ENCODE peak calls at places on chromosomes 4 and X, in four cellular contexts. W is heart right ventricle; I is Peyer's patch; X is CD8-positive, alpha-beta T cell. B is an unnamed sample. For H3K4me1, the result is how much of the 10 kb centered on the place peaks cover.

GRCh38 chr4:102625232-102625930 is 124.2 kb downstream of the NFKB1 start:
- DNase-seq in X (peak), W (no peak), I (peak), B (peak)

GRCh38 chrX:55919367-55920221 is 202.0 kb downstream of the RRAGB start:
- DNase-seq in I (peak), X (no peak), W (no peak), B (no peak)

GRCh38 chr4:102430511-102430910 is 70.6 kb upstream of the NFKB1 start:
- DNase-seq in I (no peak), X (no peak), W (no peak), B (no peak)

GRCh38 chrX:130726661-130727060 is 176.3 kb downstream of the ENOX2 start:
- DNase-seq in X (no peak), I (no peak), W (no peak), B (peak)

GRCh38 chrX:130741584-130741983 is 161.4 kb downstream of the ENOX2 start:
- DNase-seq in X (no peak), W (no peak), I (no peak), B (no peak)

GRCh38 chr4:26746742-26747351 is 113.8 kb upstream of the STIM2 start:
- DNase-seq in X (no peak), W (no peak), I (no peak), B (no peak)

GRCh38 chr4:153465583-153465921 is 608 bp upstream of the TMEM131L start:
- DNase-seq in I (peak), X (no peak), W (peak), B (peak)

GRCh38 chrX:87049567-87049966 is 468.0 kb upstream of the KLHL4 start:
- DNase-seq in I (no peak), X (no peak), W (no peak), B (no peak)

GRCh38 chrX:19886888-19887531 is 390 bp downstream of the SH3KBP1 start:
- DNase-seq in I (no peak), X (no peak), W (peak), B (peak)

GRCh38 chr4:117996891-117997290 is 37.4 kb upstream of the NDST3 start:
- DNase-seq in X (no peak), I (no peak), W (no peak), B (no peak)

GRCh38 chrX:103367502-103367901 is 8.8 kb upstream of the BEX3 start:
- DNase-seq in X (no peak), I (no peak), W (no peak), B (no peak)

GRCh38 chr4:156971168-156971601 is 414 bp downstream of the PDGFC start:
- DNase-seq in I (no peak), W (no peak), X (no peak), B (peak)

GRCh38 chr4:6269400-6269650 is 325 bp upstream of the WFS1 start:
- DNase-seq in X (no peak), I (no peak), W (no peak), B (no peak)
- H3K4me1 ChIP-seq in X (under half), I (under half), W (under half), B (under half)

DNA sequence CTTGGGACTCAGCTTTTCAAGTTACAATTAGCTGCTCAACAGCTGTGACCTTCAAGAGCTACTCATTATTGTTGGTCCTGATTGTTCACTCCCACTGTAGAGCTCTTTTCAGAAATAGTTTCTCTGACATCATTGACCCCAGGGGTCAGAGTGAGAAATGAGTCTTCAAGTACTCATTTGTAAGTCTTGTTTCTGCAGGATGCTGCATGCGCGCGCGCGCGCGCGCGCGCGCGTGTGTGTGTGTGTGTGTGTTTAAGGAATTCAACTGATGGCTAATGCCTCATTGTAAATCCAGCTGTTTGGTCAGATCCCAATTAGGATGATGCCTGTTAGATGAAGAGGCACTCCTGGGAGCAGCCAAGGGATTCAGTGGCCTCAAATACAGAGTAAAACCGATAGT is 332.2 kb downstream of the ADGRL3 start:
- DNase-seq in I (no peak), X (no peak), W (no peak), B (peak)
- H3K27ac ChIP-seq in I (no peak), X (no peak), W (no peak), B (no peak)

GRCh38 chr4:39353478-39354177 is 12.5 kb downstream of the RFC1 start:
- DNase-seq in W (no peak), I (no peak), X (no peak), B (no peak)
- H3K4me1 ChIP-seq in W (under half), I (under half), X (under half), B (under half)

GRCh38 chr4:81502561-81502960 is 30.9 kb upstream of the RASGEF1B start:
- DNase-seq in X (no peak), W (no peak), I (no peak), B (no peak)

GRCh38 chr4:81507530-81507929 is 35.8 kb upstream of the RASGEF1B start:
- DNase-seq in I (no peak), X (no peak), W (no peak), B (no peak)

GRCh38 chr4:81506731-81507130 is 35.0 kb upstream of the RASGEF1B start:
- DNase-seq in X (no peak), I (no peak), W (no peak), B (no peak)

GRCh38 chr4:81503586-81503985 is 31.9 kb upstream of the RASGEF1B start:
- DNase-seq in W (no peak), I (no peak), X (no peak), B (no peak)

DNA sequence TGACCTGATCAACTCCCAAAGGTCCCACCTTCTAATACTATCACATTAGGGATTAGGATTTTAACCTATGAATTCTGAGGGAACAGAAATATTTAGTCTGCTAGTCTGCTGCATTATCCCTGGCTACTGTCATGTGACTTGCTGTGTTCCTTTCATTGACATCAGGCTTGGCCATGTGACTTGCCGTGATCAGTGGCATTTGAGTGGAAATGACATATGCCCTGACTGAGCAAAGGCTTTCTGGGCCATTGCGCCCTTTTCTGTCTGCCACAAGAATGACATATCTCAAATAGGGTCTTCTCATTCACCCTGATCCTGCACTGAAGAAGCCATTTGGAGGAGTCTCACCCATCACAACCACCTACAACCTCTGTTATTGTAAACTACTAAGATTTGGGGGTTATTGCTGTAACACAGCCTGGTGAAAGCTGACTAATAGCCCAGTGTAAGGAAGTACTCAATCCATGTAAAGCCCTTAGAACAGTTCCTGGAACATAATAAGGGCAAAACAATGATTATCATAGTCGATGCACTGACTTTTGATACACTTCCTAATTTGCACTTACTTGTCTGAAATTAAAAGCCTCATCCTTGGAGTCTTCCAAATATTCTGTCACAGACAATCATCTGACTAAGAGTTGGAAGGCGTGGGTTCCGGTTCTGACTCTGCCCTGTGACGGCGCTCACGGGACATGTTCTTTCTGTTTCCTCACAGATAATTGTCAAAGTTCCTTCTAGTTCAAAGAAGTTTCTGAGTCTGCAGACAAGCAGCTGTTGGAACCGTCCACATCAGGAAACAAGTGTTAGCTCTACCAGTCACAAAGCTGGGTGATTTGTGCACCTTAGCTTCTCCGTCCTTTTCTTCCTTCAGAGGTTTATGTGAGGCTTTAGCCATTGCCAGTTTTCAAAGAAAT is 33.2 kb upstream of the RASGEF1B start:
- DNase-seq in X (peak), W (peak), I (peak), B (peak)
- H3K27ac ChIP-seq in X (peak), W (peak), I (peak), B (peak)

GRCh38 chr4:101284546-101284945 is 62.8 kb downstream of the PPP3CA start:
- DNase-seq in I (no peak), W (no peak), X (no peak), B (no peak)
- H3K4me1 ChIP-seq in I (under half), W (under half), X (under half), B (under half)

GRCh38 chr4:114561590-114561989 is 37.0 kb upstream of the UGT8 start:
- DNase-seq in W (no peak), X (no peak), I (no peak), B (peak)
- H3K27ac ChIP-seq in W (no peak), X (no peak), I (no peak), B (no peak)

DNA sequence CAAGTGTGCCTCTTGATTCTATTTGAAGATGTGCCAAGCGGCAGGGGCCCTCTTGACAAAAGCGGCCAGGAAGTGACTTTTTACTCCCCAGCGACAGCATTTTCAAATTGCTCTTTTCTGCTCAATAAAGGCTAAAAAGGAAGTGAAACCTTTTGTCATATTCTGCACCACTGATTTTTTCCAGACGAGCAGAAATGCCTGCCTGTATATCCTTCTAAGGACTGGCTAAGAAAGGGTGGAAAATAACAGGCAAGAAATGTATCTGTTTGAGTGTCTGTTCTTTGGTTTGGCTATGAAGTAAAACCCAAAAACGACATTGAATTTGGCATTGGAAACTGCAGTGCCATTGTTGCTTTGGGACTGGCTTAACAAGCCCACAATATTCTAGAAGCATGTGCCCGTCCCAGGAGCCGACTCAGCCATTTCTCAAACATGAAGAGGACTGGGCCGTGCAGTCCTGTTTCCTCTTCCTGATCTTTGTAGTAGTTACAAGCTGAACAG is 25.5 kb downstream of the TMSB4X start:
- DNase-seq in W (no peak), I (peak), X (peak), B (peak)
- H3K4me1 ChIP-seq in W (under half), I (under half), X (half or more), B (under half)

GRCh38 chr4:56908206-56909082 is 744 bp downstream of the REST start:
- DNase-seq in W (peak), I (peak), X (peak), B (peak)

GRCh38 chr4:56907489-56908205 is at the start of gene REST:
- DNase-seq in X (peak), I (peak), W (peak), B (peak)

GRCh38 chr4:56907009-56907408 is 691 bp upstream of the REST start:
- DNase-seq in W (no peak), X (no peak), I (no peak), B (no peak)

GRCh38 chr4:56909083-56909981 is 1.6 kb downstream of the REST start:
- DNase-seq in X (no peak), W (peak), I (peak), B (peak)

GRCh38 chr4:56910172-56910967 is 2.7 kb downstream of the REST start:
- DNase-seq in X (no peak), W (no peak), I (no peak), B (no peak)
- H3K27ac ChIP-seq in X (peak), W (no peak), I (peak), B (peak)

GRCh38 chr4:7924163-7924562 is 15.5 kb downstream of the AFAP1 start:
- DNase-seq in W (no peak), I (no peak), X (no peak), B (no peak)

GRCh38 chr4:7922466-7922865 is 17.2 kb downstream of the AFAP1 start:
- DNase-seq in I (no peak), X (no peak), W (no peak), B (no peak)

GRCh38 chr4:7926822-7927221 is 12.8 kb downstream of the AFAP1 start:
- DNase-seq in I (no peak), W (no peak), X (no peak), B (no peak)

GRCh38 chr4:7928711-7929505 is 10.8 kb downstream of the AFAP1 start:
- DNase-seq in W (no peak), I (no peak), X (no peak), B (no peak)

DNA sequence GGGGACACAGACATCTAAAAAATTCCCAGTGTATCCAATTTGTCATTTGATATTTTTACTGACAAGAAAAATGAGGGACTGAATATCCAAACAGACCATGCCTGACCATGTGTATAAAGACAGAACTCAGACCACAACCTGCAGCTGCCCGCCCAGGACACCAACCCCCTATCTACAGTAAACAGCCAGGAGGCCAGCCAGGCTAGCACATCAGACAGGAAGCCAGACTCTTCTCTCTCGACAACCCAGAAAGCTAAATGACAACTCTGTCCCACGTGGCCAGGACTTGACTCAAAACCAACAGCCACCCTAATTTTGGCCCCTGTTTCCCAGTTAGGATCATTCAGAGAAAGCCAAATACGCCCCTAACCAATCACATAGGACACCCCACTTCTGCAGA is 15.1 kb downstream of the AFAP1 start:
- DNase-seq in I (no peak), W (no peak), X (no peak), B (no peak)
- H3K4me1 ChIP-seq in I (under half), W (under half), X (under half), B (under half)

DNA sequence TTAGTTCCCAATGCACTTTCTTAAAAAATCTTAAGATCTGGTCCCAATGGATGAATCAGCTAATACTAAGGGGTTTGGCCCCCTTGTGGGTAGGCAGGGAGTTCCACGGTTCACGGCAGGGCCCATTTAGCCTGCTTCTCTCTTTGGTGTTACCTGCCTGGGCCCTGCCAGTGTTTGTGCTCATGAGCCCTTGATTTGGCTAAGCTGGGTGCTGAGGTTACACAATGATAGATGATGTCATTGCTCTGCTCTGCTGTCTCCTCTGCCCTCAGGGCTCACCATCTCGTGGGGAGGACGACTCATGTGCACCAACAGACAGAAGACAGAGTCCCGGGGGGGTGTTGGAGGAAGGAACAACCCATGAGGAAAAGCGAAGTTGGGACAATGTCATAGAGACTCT is 24.4 kb downstream of the RTL5 start:
- DNase-seq in W (no peak), I (no peak), X (no peak), B (no peak)
- H3K27ac ChIP-seq in W (no peak), I (no peak), X (no peak), B (no peak)

B was measured in right cardiac atrium.